ENCODE peak calls at places on chromosome 10, in four cellular contexts. O is ACHN, A is fibroblast of the aortic adventitia, C is NCI-H2029. T is an unnamed sample.

GRCh38 chr10:29658984-29659769 is 24.4 kb upstream of the SVIL start:
- DNase-seq in O (peak), A (peak), C (no peak), T (no peak)

GRCh38 chr10:5466451-5466996 is 32.8 kb downstream of the CALML5 start:
- DNase-seq in O (no peak), A (peak), C (peak), T (no peak)

GRCh38 chr10:56449770-56450169 is 88.7 kb upstream of the ZWINT start:
- DNase-seq in O (peak), A (no peak), C (no peak), T (no peak)

GRCh38 chr10:69051303-69051702 is 36.6 kb upstream of the SRGN start:
- DNase-seq in O (no peak), A (no peak), C (no peak), T (no peak)

GRCh38 chr10:73553316-73553715 is 37.8 kb downstream of the USP54 start:
- DNase-seq in O (no peak), A (no peak), C (no peak), T (peak)

GRCh38 chr10:3786295-3786981 is 1.4 kb upstream of the KLF6 start:
- DNase-seq in O (peak), A (no peak), C (no peak), T (no peak)

GRCh38 chr10:22831586-22831985 is 96.3 kb upstream of the ARMC3 start:
- DNase-seq in O (no peak), A (peak), C (no peak), T (no peak)

GRCh38 chr10:29326299-29326698 is 37.4 kb downstream of the LYZL1 start:
- DNase-seq in O (no peak), A (no peak), C (no peak), T (no peak)

GRCh38 chr10:62426600-62426999 is 52.4 kb downstream of the ZNF365 start:
- DNase-seq in O (no peak), A (no peak), C (no peak), T (no peak)

GRCh38 chr10:21649441-21649872 is 115.4 kb downstream of the MLLT10 start:
- DNase-seq in O (no peak), A (no peak), C (no peak), T (no peak)

GRCh38 chr10:100482181-100482833 is 19.5 kb downstream of the WNT8B start:
- DNase-seq in O (peak), A (peak), C (peak), T (peak)

GRCh38 chr10:97042716-97043562 is 142.8 kb downstream of the SLIT1 start:
- DNase-seq in O (no peak), A (no peak), C (no peak), T (no peak)

GRCh38 chr10:69801094-69801433 is 642 bp upstream of the COL13A1 start:
- DNase-seq in O (peak), A (peak), C (no peak), T (peak)

GRCh38 chr10:17644485-17644964 is 574 bp downstream of the STAM start:
- DNase-seq in O (peak), A (peak), C (no peak), T (no peak)

GRCh38 chr10:24858244-24858907 is 94.0 kb downstream of the PRTFDC1 start:
- DNase-seq in O (no peak), A (peak), C (no peak), T (no peak)

GRCh38 chr10:128631801-128632241 is 505.6 kb upstream of the MKI67 start:
- DNase-seq in O (peak), A (peak), C (no peak), T (no peak)

GRCh38 chr10:132893090-132893489 is 49.3 kb downstream of the CFAP46 start:
- DNase-seq in O (no peak), A (peak), C (no peak), T (no peak)

GRCh38 chr10:101400529-101400928 is 46.6 kb downstream of the BTRC start:
- DNase-seq in O (peak), A (no peak), C (no peak), T (no peak)

GRCh38 chr10:97053285-97053684 is 132.5 kb downstream of the SLIT1 start:
- DNase-seq in O (no peak), A (no peak), C (no peak), T (no peak)

GRCh38 chr10:88065384-88066049 is 202.1 kb downstream of the PTEN start:
- DNase-seq in O (no peak), A (no peak), C (no peak), T (no peak)

GRCh38 chr10:36033808-36034207 is 391.7 kb upstream of the FZD8 start:
- DNase-seq in O (no peak), A (no peak), C (no peak), T (no peak)

GRCh38 chr10:8581521-8582225 is 527.2 kb downstream of the GATA3 start:
- DNase-seq in O (no peak), A (no peak), C (no peak), T (no peak)

GRCh38 chr10:103493911-103494877 is 689 bp downstream of the NEURL1 start:
- DNase-seq in O (no peak), A (no peak), C (no peak), T (peak)

GRCh38 chr10:79342295-79342761 is 4.9 kb upstream of the PPIF start:
- DNase-seq in O (no peak), A (no peak), C (no peak), T (no peak)

GRCh38 chr10:3251172-3251571 is 78.6 kb upstream of the PITRM1 start:
- DNase-seq in O (no peak), A (no peak), C (no peak), T (no peak)

GRCh38 chr10:4883079-4883739 is 57.2 kb downstream of the AKR1E2 start:
- DNase-seq in O (no peak), A (peak), C (no peak), T (no peak)

GRCh38 chr10:107918171-107918570 is 753.7 kb upstream of the SORCS1 start:
- DNase-seq in O (no peak), A (no peak), C (no peak), T (no peak)

GRCh38 chr10:114654829-114655575 is 3.1 kb downstream of the ABLIM1 start:
- DNase-seq in O (no peak), A (peak), C (no peak), T (no peak)

GRCh38 chr10:18474111-18474455 is 177.3 kb downstream of the NSUN6 start:
- DNase-seq in O (no peak), A (no peak), C (no peak), T (no peak)

GRCh38 chr10:95496246-95496911 is 64.8 kb downstream of the SORBS1 start:
- DNase-seq in O (no peak), A (no peak), C (no peak), T (no peak)

GRCh38 chr10:101653536-101653935 is 41.4 kb downstream of the FBXW4 start:
- DNase-seq in O (no peak), A (no peak), C (no peak), T (no peak)

GRCh38 chr10:124670849-124671248 is 73.3 kb downstream of the FAM53B start:
- DNase-seq in O (no peak), A (no peak), C (no peak), T (no peak)

GRCh38 chr10:48364659-48365405 is 58.4 kb downstream of the MAPK8 start:
- DNase-seq in O (peak), A (peak), C (peak), T (no peak)

GRCh38 chr10:29623797-29624196 is 11.0 kb downstream of the SVIL start:
- DNase-seq in O (no peak), A (peak), C (no peak), T (no peak)

T was measured in ecto neural progenitor cell.